ENCODE peak calls at places on chromosome 11, in five cellular contexts. I is IMR-90, C is neuronal stem cell, Y is H1, V is H9. R is an unnamed sample.

GRCh38 chr11:75471134-75471943 is 38.3 kb upstream of the KLHL35 start:
- DNase-seq in I (no peak), C (no peak), Y (no peak), V (no peak), R (no peak)

GRCh38 chr11:12008790-12009616 is 577 bp upstream of the DKK3 start:
- DNase-seq in I (peak; percentile 46), C (peak; percentile 63), Y (peak; percentile 88), V (peak; percentile 89), R (peak; percentile 74)

GRCh38 chr11:79227308-79227707 is 213.5 kb downstream of the TENM4 start:
- DNase-seq in I (no peak), C (no peak), Y (no peak), V (no peak), R (no peak)

GRCh38 chr11:110087820-110088534 is 5.2 kb upstream of the ZC3H12C start:
- DNase-seq in I (peak; percentile 79), C (no peak), Y (no peak), V (no peak), R (peak; percentile 76)

GRCh38 chr11:15293975-15294374 is 179.3 kb downstream of the INSC start:
- DNase-seq in I (no peak), C (no peak), Y (no peak), V (no peak), R (no peak)

GRCh38 chr11:1202154-1202775 is 20.6 kb upstream of the MUC5B start:
- DNase-seq in I (no peak), C (no peak), Y (no peak), V (peak; percentile 29), R (no peak)

GRCh38 chr11:107184936-107185335 is 166.7 kb upstream of the GUCY1A2 start:
- DNase-seq in I (no peak), C (no peak), Y (no peak), V (no peak), R (no peak)

GRCh38 chr11:75734491-75735180 is 17.0 kb downstream of the MOGAT2 start:
- DNase-seq in I (no peak), C (no peak), Y (no peak), V (no peak), R (no peak)

GRCh38 chr11:73152086-73152853 is 10.2 kb upstream of the FCHSD2 start:
- DNase-seq in I (no peak), C (no peak), Y (no peak), V (no peak), R (no peak)

GRCh38 chr11:118708296-118708695 is 28.8 kb upstream of the TREH start:
- DNase-seq in I (no peak), C (no peak), Y (no peak), V (no peak), R (no peak)
- H3K18ac ChIP-seq in I (no peak overlapping the region), C (no peak overlapping the region), Y (no peak overlapping the region), V (no peak overlapping the region), R (no peak overlapping the region)

GRCh38 chr11:62427630-62428233 is 8.9 kb downstream of the SCGB1A1 start:
- DNase-seq in I (peak; percentile 58), C (no peak), Y (no peak), V (no peak), R (peak; percentile 76)
- H3K79me1 ChIP-seq in I (peaks cover 34% of the 10 kb centered on the region), C (no peaks in the 10 kb centered on the region), Y (no peaks in the 10 kb centered on the region), V (no peaks in the 10 kb centered on the region), R (peaks cover 6% of the 10 kb centered on the region)

GRCh38 chr11:96215826-96216225 is 127.2 kb downstream of the MAML2 start:
- DNase-seq in I (no peak), C (no peak), Y (no peak), V (no peak), R (no peak)

GRCh38 chr11:96218901-96219300 is 124.1 kb downstream of the MAML2 start:
- DNase-seq in I (no peak), C (no peak), Y (no peak), V (no peak), R (no peak)

GRCh38 chr11:96215094-96215782 is 127.8 kb downstream of the MAML2 start:
- DNase-seq in I (peak; percentile 76), C (no peak), Y (no peak), V (no peak), R (peak; percentile 92)

GRCh38 chr11:96218013-96218412 is 125.0 kb downstream of the MAML2 start:
- DNase-seq in I (no peak), C (no peak), Y (no peak), V (no peak), R (no peak)

DNA sequence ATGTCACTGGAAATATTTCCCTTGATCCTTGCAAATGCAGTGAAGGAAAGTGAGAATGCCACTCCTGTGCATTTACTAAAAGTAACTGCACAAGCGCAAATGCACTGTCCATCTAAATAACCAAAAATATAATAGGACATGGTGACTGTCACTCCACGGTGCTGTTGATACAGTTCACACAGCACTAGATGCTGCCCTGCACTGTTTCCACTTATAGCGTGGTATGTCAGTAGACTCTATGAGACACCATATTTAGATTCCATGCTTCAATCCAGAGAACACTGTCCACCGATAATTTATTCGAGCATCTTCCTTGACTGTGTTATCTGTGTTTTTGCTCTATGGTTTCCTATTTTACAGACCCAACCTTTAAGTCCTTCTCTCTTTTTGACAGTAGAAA is 125.8 kb downstream of the MAML2 start:
- DNase-seq in I (no peak), C (no peak), Y (no peak), V (no peak), R (no peak)
- H3K14ac ChIP-seq in I (no peak overlapping the region), C (no peak overlapping the region), Y (no peak overlapping the region), V (no peak overlapping the region), R (no peak overlapping the region)

DNA sequence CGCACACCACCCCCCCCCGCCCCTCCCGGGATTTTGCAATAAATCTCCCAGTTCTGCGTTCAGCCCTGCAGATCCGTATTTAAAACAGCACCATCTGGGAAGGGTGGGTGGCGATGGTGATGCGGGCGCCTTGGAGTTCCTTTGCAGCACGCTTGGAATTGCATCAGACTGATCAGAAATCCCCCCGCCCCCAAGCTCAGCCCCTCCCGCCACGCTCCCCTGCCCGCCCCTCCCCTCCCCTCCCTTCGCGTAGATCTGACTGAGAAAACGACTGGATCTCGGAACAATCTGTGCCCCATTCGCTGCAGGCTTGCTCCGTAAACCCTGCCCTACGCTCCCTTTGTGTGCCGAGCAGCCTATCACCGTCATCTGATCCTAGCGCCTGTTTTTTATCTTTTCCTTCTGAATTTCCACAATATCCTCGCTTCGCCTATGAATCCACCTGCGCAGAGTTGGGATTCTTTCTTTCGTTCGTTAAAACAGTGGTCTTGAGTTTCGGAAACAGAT is 18.1 kb upstream of the BDNF start:
- DNase-seq in I (peak; percentile 95), C (peak; percentile 73), Y (peak; percentile 71), V (peak; percentile 87), R (peak; percentile 95)
- H3K18ac ChIP-seq in I (peak overlapping the region; percentile 92), C (peak overlapping the region; percentile 44), Y (peak overlapping the region; percentile 48), V (peak overlapping the region; percentile 93), R (peak overlapping the region; percentile 96)

GRCh38 chr11:65422633-65423515 is at the start of gene NEAT1:
- DNase-seq in I (peak; percentile 92), C (peak; percentile 78), Y (peak; percentile 89), V (peak; percentile 85), R (peak; percentile 98)
- H3K79me1 ChIP-seq in I (peaks cover 43% of the 10 kb centered on the region), C (peaks cover 8% of the 10 kb centered on the region), Y (peaks cover 11% of the 10 kb centered on the region), V (no peaks in the 10 kb centered on the region), R (no peaks in the 10 kb centered on the region)

GRCh38 chr11:119803726-119804294 is 74.8 kb upstream of the NECTIN1 start:
- DNase-seq in I (no peak), C (no peak), Y (no peak), V (no peak), R (no peak)

GRCh38 chr11:119804698-119805097 is 75.7 kb upstream of the NECTIN1 start:
- DNase-seq in I (no peak), C (no peak), Y (no peak), V (no peak), R (no peak)

GRCh38 chr11:119807402-119807801 is 78.4 kb upstream of the NECTIN1 start:
- DNase-seq in I (no peak), C (no peak), Y (no peak), V (no peak), R (no peak)

GRCh38 chr11:119806064-119806915 is 77.3 kb upstream of the NECTIN1 start:
- DNase-seq in I (no peak), C (no peak), Y (no peak), V (no peak), R (no peak)

GRCh38 chr11:119805663-119806062 is 76.7 kb upstream of the NECTIN1 start:
- DNase-seq in I (no peak), C (no peak), Y (no peak), V (no peak), R (no peak)
- H3K14ac ChIP-seq in I (no peak overlapping the region), C (no peak overlapping the region), Y (no peak overlapping the region), V (no peak overlapping the region), R (no peak overlapping the region)

GRCh38 chr11:62667460-62667859 is 2.3 kb downstream of the CSKMT start:
- DNase-seq in I (no peak), C (no peak), Y (no peak), V (no peak), R (no peak)

GRCh38 chr11:62665630-62666258 is 632 bp downstream of the CSKMT start:
- DNase-seq in I (peak; percentile 66), C (peak; percentile 43), Y (no peak), V (no peak), R (no peak)

GRCh38 chr11:62665075-62665629 is at the start of the genes C11orf98 and CSKMT:
- DNase-seq in I (peak; percentile 91), C (peak; percentile 93), Y (peak; percentile 99), V (peak; percentile 92), R (peak; percentile 95)

GRCh38 chr11:62664405-62665074 is 470 bp downstream of the C11orf98 start:
- DNase-seq in I (peak; percentile 50), C (no peak), Y (no peak), V (peak; percentile 74), R (no peak)

GRCh38 chr11:62666259-62666926 is 1.3 kb downstream of the CSKMT start:
- DNase-seq in I (no peak), C (no peak), Y (no peak), V (no peak), R (no peak)
- H3K18ac ChIP-seq in I (no peak overlapping the region), C (peak overlapping the region; percentile 13), Y (peak overlapping the region; percentile 63), V (no peak overlapping the region), R (peak overlapping the region; percentile 94)

GRCh38 chr11:61148016-61148640 is 13.1 kb downstream of the VPS37C start:
- DNase-seq in I (no peak), C (no peak), Y (no peak), V (no peak), R (no peak)
- H3K79me1 ChIP-seq in I (peaks cover 86% of the 10 kb centered on the region), C (peaks cover 17% of the 10 kb centered on the region), Y (peaks cover 12% of the 10 kb centered on the region), V (peaks cover 3% of the 10 kb centered on the region), R (peaks cover 55% of the 10 kb centered on the region)